ENCODE peak calls at places on chromosome 11, in four cellular contexts. G is heart left ventricle, Y is thyroid gland, Z is astrocyte. F is an unnamed sample.
A peak's percentile ranks its signal among the peaks of the same experiment; 100 is the strongest.

GRCh38 chr11:111926505-111927391 is 8.0 kb downstream of the C11orf52 start:
- DNase-seq in G (peak; percentile 97), Y (peak; percentile 97), Z (peak; percentile 87), F (peak; percentile 97)

GRCh38 chr11:31819533-31820437 is 8.7 kb upstream of the PAX6 start:
- DNase-seq in Z (no peak), G (no peak), Y (no peak), F (no peak)

GRCh38 chr11:134346101-134346975 is 14.6 kb downstream of the GLB1L2 start:
- DNase-seq in Z (no peak), G (no peak), Y (peak; percentile 34), F (no peak)

GRCh38 chr11:120272303-120272702 is 32.4 kb downstream of the POU2F3 start:
- DNase-seq in G (no peak), Z (peak; percentile 37), Y (no peak), F (no peak)

GRCh38 chr11:85040166-85040565 is 587.0 kb downstream of the DLG2 start:
- DNase-seq in G (no peak), Y (no peak), Z (peak; percentile 21), F (no peak)

GRCh38 chr11:4683020-4683419 is 14.6 kb downstream of the OR51E2 start:
- DNase-seq in G (no peak), Y (no peak), Z (peak; percentile 27), F (no peak)

GRCh38 chr11:3122775-3123201 is 42.3 kb downstream of the OSBPL5 start:
- DNase-seq in G (peak; percentile 30), Z (no peak), Y (no peak), F (peak; percentile 17)

GRCh38 chr11:117816846-117817212 is 7.7 kb downstream of the FXYD2 start:
- DNase-seq in Y (no peak), G (no peak), Z (no peak), F (no peak)

GRCh38 chr11:16336721-16337120 is 19.6 kb downstream of the SOX6 start:
- DNase-seq in G (no peak), Z (no peak), Y (no peak), F (no peak)

GRCh38 chr11:80831374-80831773 is 1390.5 kb upstream of the TENM4 start:
- DNase-seq in Z (no peak), Y (no peak), G (no peak), F (no peak)

DNA sequence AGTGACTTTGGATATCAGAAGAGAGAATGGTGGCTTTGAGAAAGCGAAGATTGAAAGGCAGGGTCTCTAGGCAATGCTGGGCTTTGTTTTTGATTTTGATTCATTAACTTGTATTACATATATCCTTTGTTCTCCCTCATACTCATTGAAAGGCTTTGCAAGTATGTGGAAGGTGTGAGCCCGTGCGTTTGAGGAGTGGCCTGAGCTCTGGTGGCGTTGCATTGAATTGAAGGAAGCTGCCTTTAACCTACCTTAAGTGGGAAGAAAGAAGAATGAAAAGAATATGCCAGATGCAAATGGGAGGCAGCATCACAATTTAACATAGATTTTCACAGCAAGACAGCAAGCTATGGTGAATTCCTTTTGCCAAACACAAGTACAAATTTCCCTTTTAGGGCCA is 6.7 kb downstream of the MMP7 start:
- DNase-seq in Z (no peak), Y (no peak), G (no peak), F (no peak)
- TF ChIP-seq CTCF in Z (no peak), Y (no peak), G (no peak), F (no peak)

GRCh38 chr11:122176651-122177050 is 60.6 kb upstream of the BLID start:
- DNase-seq in Z (peak; percentile 69), Y (no peak), G (no peak), F (no peak)
- H3K4me1 ChIP-seq in Z (peaks cover 65% of the 10 kb centered on the region), Y (peaks cover 20% of the 10 kb centered on the region), G (no peaks in the 10 kb centered on the region), F (peaks cover 16% of the 10 kb centered on the region)

GRCh38 chr11:73513707-73514106 is 84.2 kb downstream of the FAM168A start:
- DNase-seq in Y (no peak), Z (no peak), G (no peak), F (no peak)
- H3K4me3 ChIP-seq in Y (no peak overlapping the region), Z (no peak overlapping the region), G (no peak overlapping the region), F (no peak overlapping the region)

DNA sequence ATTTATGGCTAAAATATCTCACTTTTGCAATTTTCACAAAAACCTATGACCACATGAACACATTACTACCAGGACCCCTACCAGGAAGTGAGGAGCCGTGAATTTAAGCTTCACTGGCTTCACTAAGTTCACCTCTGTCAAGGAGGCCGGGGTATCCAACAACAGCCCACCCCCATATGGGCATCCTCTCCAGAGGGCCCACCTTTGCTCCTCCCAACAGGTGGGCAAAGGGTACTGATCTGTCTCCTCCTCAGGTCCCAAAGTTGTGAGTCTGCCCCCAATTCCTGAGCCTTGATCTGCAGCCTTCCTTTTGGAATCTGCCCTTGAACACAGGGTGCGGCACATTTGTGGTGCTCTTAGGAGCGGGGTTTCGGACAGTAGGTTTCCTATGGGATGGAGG is 66.9 kb downstream of the OTOG start:
- DNase-seq in Z (no peak), G (no peak), Y (no peak), F (no peak)
- TF ChIP-seq CTCF in Z (no peak), G (no peak), Y (no peak), F (no peak)

GRCh38 chr11:62554377-62554776 is 7.8 kb upstream of the AHNAK start:
- DNase-seq in G (no peak), Y (no peak), Z (no peak), F (no peak)
- H3K4me1 ChIP-seq in G (peaks cover 76% of the 10 kb centered on the region), Y (peaks cover 83% of the 10 kb centered on the region), Z (peaks cover 66% of the 10 kb centered on the region), F (peaks cover 70% of the 10 kb centered on the region)